ENCODE peak calls at places on chromosome 2, in seven cellular contexts. One of them, this sample, is unnamed.

GRCh38 chr2:217555075-217555876 is 447.5 kb downstream of the TNS1 start:
- DNase-seq in H1: peak; percentile 15
- DNase-seq in SK-N-SH: no peak
- DNase-seq in suprapubic skin: no peak
- DNase-seq in stomach: no peak
- DNase-seq in K562: no peak
- DNase-seq in transverse colon: no peak
- DNase-seq in this sample: peak; percentile 73

GRCh38 chr2:160493227-160494028 is at the start of gene RBMS1:
- DNase-seq in H1: no peak
- DNase-seq in SK-N-SH: peak; percentile 92
- DNase-seq in stomach: peak; percentile 54
- DNase-seq in K562: peak; percentile 18
- DNase-seq in suprapubic skin: peak; percentile 79
- DNase-seq in transverse colon: peak; percentile 53
- DNase-seq in this sample: peak; percentile 83

GRCh38 chr2:228556707-228557106 is 375.2 kb upstream of the SPHKAP start:
- DNase-seq in SK-N-SH: no peak
- DNase-seq in transverse colon: peak; percentile 28
- DNase-seq in suprapubic skin: no peak
- DNase-seq in H1: no peak
- DNase-seq in stomach: no peak
- DNase-seq in K562: no peak
- DNase-seq in this sample: no peak

GRCh38 chr2:218362606-218363005 is 5.9 kb downstream of the CATIP start:
- DNase-seq in H1: no peak
- DNase-seq in K562: no peak
- DNase-seq in SK-N-SH: no peak
- DNase-seq in suprapubic skin: no peak
- DNase-seq in stomach: no peak
- DNase-seq in transverse colon: no peak
- DNase-seq in this sample: no peak

GRCh38 chr2:15968280-15969178 is 28.2 kb downstream of the MYCN start:
- DNase-seq in stomach: no peak
- DNase-seq in K562: peak; percentile 24
- DNase-seq in SK-N-SH: no peak
- DNase-seq in suprapubic skin: no peak
- DNase-seq in transverse colon: no peak
- DNase-seq in H1: no peak
- DNase-seq in this sample: no peak

GRCh38 chr2:74440005-74440377 is 1.7 kb downstream of the RTKN start:
- DNase-seq in suprapubic skin: peak; percentile 70
- DNase-seq in K562: peak; percentile 44
- DNase-seq in stomach: no peak
- DNase-seq in H1: no peak
- DNase-seq in transverse colon: peak; percentile 54
- DNase-seq in SK-N-SH: peak; percentile 84
- DNase-seq in this sample: peak; percentile 89

GRCh38 chr2:95530734-95531133 is 46.2 kb upstream of the TRIM43B start:
- DNase-seq in suprapubic skin: no peak
- DNase-seq in SK-N-SH: no peak
- DNase-seq in stomach: no peak
- DNase-seq in H1: no peak
- DNase-seq in transverse colon: no peak
- DNase-seq in K562: no peak
- DNase-seq in this sample: no peak

GRCh38 chr2:184692137-184692734 is 93.9 kb downstream of the ZNF804A start:
- DNase-seq in SK-N-SH: peak; percentile 55
- DNase-seq in H1: no peak
- DNase-seq in stomach: no peak
- DNase-seq in transverse colon: no peak
- DNase-seq in suprapubic skin: no peak
- DNase-seq in K562: no peak
- DNase-seq in this sample: no peak

GRCh38 chr2:8857709-8858108 is 20.3 kb upstream of the KIDINS220 start:
- DNase-seq in H1: no peak
- DNase-seq in transverse colon: no peak
- DNase-seq in K562: no peak
- DNase-seq in stomach: no peak
- DNase-seq in SK-N-SH: no peak
- DNase-seq in suprapubic skin: no peak
- DNase-seq in this sample: no peak

GRCh38 chr2:49687873-49688272 is 533.6 kb upstream of the FSHR start:
- DNase-seq in H1: no peak
- DNase-seq in K562: no peak
- DNase-seq in SK-N-SH: no peak
- DNase-seq in suprapubic skin: no peak
- DNase-seq in stomach: no peak
- DNase-seq in transverse colon: no peak
- DNase-seq in this sample: no peak

GRCh38 chr2:20599861-20600461 is 50.9 kb downstream of the HS1BP3 start:
- DNase-seq in suprapubic skin: peak; percentile 37
- DNase-seq in SK-N-SH: no peak
- DNase-seq in H1: no peak
- DNase-seq in transverse colon: peak; percentile 6
- DNase-seq in stomach: peak; percentile 24
- DNase-seq in K562: no peak
- DNase-seq in this sample: peak; percentile 68

GRCh38 chr2:20596973-20597867 is 53.7 kb downstream of the HS1BP3 start:
- DNase-seq in stomach: peak; percentile 76
- DNase-seq in K562: no peak
- DNase-seq in SK-N-SH: no peak
- DNase-seq in H1: no peak
- DNase-seq in suprapubic skin: peak; percentile 83
- DNase-seq in transverse colon: peak; percentile 46
- DNase-seq in this sample: peak; percentile 94

GRCh38 chr2:20600756-20601325 is 50.1 kb downstream of the HS1BP3 start:
- DNase-seq in stomach: no peak
- DNase-seq in K562: no peak
- DNase-seq in H1: no peak
- DNase-seq in SK-N-SH: no peak
- DNase-seq in suprapubic skin: no peak
- DNase-seq in transverse colon: no peak
- DNase-seq in this sample: no peak

GRCh38 chr2:20597868-20598183 is 53.1 kb downstream of the HS1BP3 start:
- DNase-seq in suprapubic skin: peak; percentile 48
- DNase-seq in SK-N-SH: no peak
- DNase-seq in K562: no peak
- DNase-seq in transverse colon: peak; percentile 4
- DNase-seq in H1: no peak
- DNase-seq in stomach: no peak
- DNase-seq in this sample: peak; percentile 59

GRCh38 chr2:20599001-20599600 is 51.8 kb downstream of the HS1BP3 start:
- DNase-seq in SK-N-SH: peak; percentile 69
- DNase-seq in stomach: peak; percentile 90
- DNase-seq in K562: no peak
- DNase-seq in suprapubic skin: peak; percentile 68
- DNase-seq in H1: no peak
- DNase-seq in transverse colon: peak; percentile 8
- DNase-seq in this sample: peak; percentile 79
- TF ChIP-seq POLR2AphosphoS5 in SK-N-SH: no peak
- TF ChIP-seq POLR2AphosphoS5 in stomach: peak; percentile 78
- TF ChIP-seq POLR2AphosphoS5 in K562: no peak
- TF ChIP-seq POLR2AphosphoS5 in suprapubic skin: peak; percentile 52
- TF ChIP-seq POLR2AphosphoS5 in H1: no peak
- TF ChIP-seq POLR2AphosphoS5 in transverse colon: no peak
- TF ChIP-seq POLR2AphosphoS5 in this sample: peak; percentile 57

GRCh38 chr2:199430219-199430618 is 27.5 kb downstream of the SATB2 start:
- DNase-seq in suprapubic skin: no peak
- DNase-seq in stomach: no peak
- DNase-seq in SK-N-SH: no peak
- DNase-seq in H1: no peak
- DNase-seq in K562: no peak
- DNase-seq in transverse colon: no peak
- DNase-seq in this sample: no peak

GRCh38 chr2:199433204-199433832 is 24.4 kb downstream of the SATB2 start:
- DNase-seq in suprapubic skin: no peak
- DNase-seq in H1: no peak
- DNase-seq in K562: no peak
- DNase-seq in stomach: no peak
- DNase-seq in transverse colon: no peak
- DNase-seq in SK-N-SH: no peak
- DNase-seq in this sample: no peak

GRCh38 chr2:199428291-199428690 is 29.4 kb downstream of the SATB2 start:
- DNase-seq in H1: no peak
- DNase-seq in transverse colon: no peak
- DNase-seq in stomach: no peak
- DNase-seq in suprapubic skin: no peak
- DNase-seq in K562: no peak
- DNase-seq in SK-N-SH: no peak
- DNase-seq in this sample: no peak

GRCh38 chr2:199434555-199434954 is 23.2 kb downstream of the SATB2 start:
- DNase-seq in K562: no peak
- DNase-seq in stomach: no peak
- DNase-seq in SK-N-SH: no peak
- DNase-seq in suprapubic skin: no peak
- DNase-seq in H1: no peak
- DNase-seq in transverse colon: no peak
- DNase-seq in this sample: no peak

GRCh38 chr2:199431748-199432213 is 26.0 kb downstream of the SATB2 start:
- DNase-seq in K562: no peak
- DNase-seq in H1: no peak
- DNase-seq in SK-N-SH: no peak
- DNase-seq in suprapubic skin: no peak
- DNase-seq in stomach: no peak
- DNase-seq in transverse colon: no peak
- DNase-seq in this sample: no peak
- TF ChIP-seq EP300 in K562: peak; percentile 87
- TF ChIP-seq EP300 in H1: no peak
- TF ChIP-seq EP300 in SK-N-SH: no peak
- TF ChIP-seq EP300 in suprapubic skin: no peak
- TF ChIP-seq EP300 in stomach: no peak
- TF ChIP-seq EP300 in transverse colon: no peak
- TF ChIP-seq EP300 in this sample: no peak

GRCh38 chr2:47025969-47026610 is 110.5 kb upstream of the MCFD2 start:
- DNase-seq in K562: no peak
- DNase-seq in transverse colon: no peak
- DNase-seq in H1: no peak
- DNase-seq in SK-N-SH: no peak
- DNase-seq in suprapubic skin: no peak
- DNase-seq in stomach: no peak
- DNase-seq in this sample: no peak
- H3K36me3 ChIP-seq in K562: peaks cover 19% of the 10 kb centered on the region
- H3K36me3 ChIP-seq in transverse colon: no peaks in the 10 kb centered on the region
- H3K36me3 ChIP-seq in H1: no peaks in the 10 kb centered on the region
- H3K36me3 ChIP-seq in SK-N-SH: peaks cover 8% of the 10 kb centered on the region
- H3K36me3 ChIP-seq in suprapubic skin: peaks cover 87% of the 10 kb centered on the region
- H3K36me3 ChIP-seq in stomach: peaks cover 85% of the 10 kb centered on the region
- H3K36me3 ChIP-seq in this sample: peaks cover 7% of the 10 kb centered on the region

GRCh38 chr2:241095594-241096290 is 6.3 kb downstream of the MTERF4 start:
- DNase-seq in transverse colon: no peak
- DNase-seq in suprapubic skin: no peak
- DNase-seq in stomach: no peak
- DNase-seq in SK-N-SH: no peak
- DNase-seq in K562: no peak
- DNase-seq in H1: no peak
- DNase-seq in this sample: no peak
- TF ChIP-seq POLR2AphosphoS5 in transverse colon: no peak
- TF ChIP-seq POLR2AphosphoS5 in suprapubic skin: no peak
- TF ChIP-seq POLR2AphosphoS5 in stomach: no peak
- TF ChIP-seq POLR2AphosphoS5 in SK-N-SH: no peak
- TF ChIP-seq POLR2AphosphoS5 in K562: no peak
- TF ChIP-seq POLR2AphosphoS5 in H1: no peak
- TF ChIP-seq POLR2AphosphoS5 in this sample: no peak

GRCh38 chr2:137155351-137156104 is 390.2 kb downstream of the THSD7B start:
- DNase-seq in K562: no peak
- DNase-seq in stomach: no peak
- DNase-seq in SK-N-SH: no peak
- DNase-seq in suprapubic skin: no peak
- DNase-seq in H1: no peak
- DNase-seq in transverse colon: no peak
- DNase-seq in this sample: no peak

GRCh38 chr2:137157851-137158250 is 392.5 kb downstream of the THSD7B start:
- DNase-seq in suprapubic skin: no peak
- DNase-seq in SK-N-SH: no peak
- DNase-seq in H1: no peak
- DNase-seq in stomach: no peak
- DNase-seq in K562: no peak
- DNase-seq in transverse colon: no peak
- DNase-seq in this sample: no peak

GRCh38 chr2:137165968-137166367 is 400.6 kb downstream of the THSD7B start:
- DNase-seq in H1: no peak
- DNase-seq in suprapubic skin: no peak
- DNase-seq in stomach: no peak
- DNase-seq in K562: no peak
- DNase-seq in transverse colon: no peak
- DNase-seq in SK-N-SH: no peak
- DNase-seq in this sample: no peak

GRCh38 chr2:137161250-137161649 is 395.9 kb downstream of the THSD7B start:
- DNase-seq in transverse colon: no peak
- DNase-seq in suprapubic skin: no peak
- DNase-seq in K562: no peak
- DNase-seq in stomach: no peak
- DNase-seq in H1: no peak
- DNase-seq in SK-N-SH: no peak
- DNase-seq in this sample: no peak
- TF ChIP-seq EP300 in transverse colon: no peak
- TF ChIP-seq EP300 in suprapubic skin: no peak
- TF ChIP-seq EP300 in K562: no peak
- TF ChIP-seq EP300 in stomach: no peak
- TF ChIP-seq EP300 in H1: no peak
- TF ChIP-seq EP300 in SK-N-SH: no peak
- TF ChIP-seq EP300 in this sample: no peak

DNA sequence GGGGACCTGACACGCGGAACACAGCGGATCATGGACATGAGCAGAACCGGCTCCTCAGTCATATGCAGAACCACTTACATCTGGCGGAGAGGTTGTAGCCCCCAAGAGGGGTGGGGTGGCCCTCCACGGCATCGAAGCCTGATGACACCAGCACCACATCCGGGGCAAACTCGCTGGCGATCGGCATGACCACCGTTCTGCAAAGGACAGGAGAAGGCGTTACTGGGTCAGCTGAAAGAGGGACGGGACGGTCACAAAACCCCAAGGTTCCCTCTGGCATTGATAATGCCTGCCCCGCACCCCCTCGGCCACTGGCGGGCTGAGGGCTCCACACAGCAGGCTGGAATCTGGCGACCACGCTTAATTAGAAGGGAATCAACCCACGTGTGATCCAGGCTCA is 220.5 kb downstream of the TWIST2 start:
- DNase-seq in SK-N-SH: no peak
- DNase-seq in transverse colon: no peak
- DNase-seq in K562: no peak
- DNase-seq in H1: no peak
- DNase-seq in stomach: no peak
- DNase-seq in suprapubic skin: no peak
- DNase-seq in this sample: no peak
- H3K36me3 ChIP-seq in SK-N-SH: no peaks in the 10 kb centered on the region
- H3K36me3 ChIP-seq in transverse colon: no peaks in the 10 kb centered on the region
- H3K36me3 ChIP-seq in K562: no peaks in the 10 kb centered on the region
- H3K36me3 ChIP-seq in H1: peaks cover 6% of the 10 kb centered on the region
- H3K36me3 ChIP-seq in stomach: peaks cover 87% of the 10 kb centered on the region
- H3K36me3 ChIP-seq in suprapubic skin: peaks cover 71% of the 10 kb centered on the region
- H3K36me3 ChIP-seq in this sample: peaks cover 76% of the 10 kb centered on the region